ENCODE peak calls at places on chromosomes 3 and 15, in eight cellular contexts. E is left ventricle myocardium inferior, B is Calu3, R is lower lobe of right lung, L is omental fat pad, W is cardiac muscle cell, P is progenitor cell of endocrine pancreas, I is fibroblast of lung. D is an unnamed sample.

GRCh38 chr3:42651248-42652091 is 2.0 kb upstream of the ZBTB47 start:
- DNase-seq in W (peak; percentile 58), P (no peak), R (no peak), L (no peak), B (no peak), I (peak; percentile 57), E (no peak), D (no peak)

GRCh38 chr3:171345112-171345843 is 114.9 kb downstream of the TNIK start:
- DNase-seq in E (no peak), I (no peak), B (no peak), P (no peak), W (no peak), L (no peak), R (no peak), D (no peak)

GRCh38 chr3:48990636-48991421 is 788 bp downstream of the P4HTM start:
- DNase-seq in I (peak; percentile 23), E (no peak), P (no peak), B (peak; percentile 32), W (peak; percentile 25), L (no peak), R (no peak), D (no peak)

GRCh38 chr15:56984681-56985515 is 66.5 kb downstream of the TCF12 start:
- DNase-seq in I (peak; percentile 39), E (no peak), L (no peak), P (no peak), R (no peak), B (no peak), W (peak; percentile 45), D (no peak)

GRCh38 chr15:85810075-85810474 is 15.3 kb upstream of the KLHL25 start:
- DNase-seq in R (no peak), W (no peak), L (no peak), B (no peak), E (no peak), P (no peak), I (no peak), D (peak; percentile 6)

GRCh38 chr15:40344217-40344616 is 3.5 kb upstream of the CCDC9B start:
- DNase-seq in W (peak; percentile 60), R (no peak), P (no peak), I (no peak), B (no peak), L (no peak), E (no peak), D (no peak)

GRCh38 chr15:81155375-81156218 is 21.5 kb downstream of the CFAP161 start:
- DNase-seq in W (peak; percentile 84), L (no peak), E (no peak), B (peak; percentile 33), P (no peak), R (no peak), I (peak; percentile 87), D (no peak)

GRCh38 chr3:194689493-194689901 is 3.8 kb downstream of the FAM43A start:
- DNase-seq in E (peak; percentile 48), B (no peak), I (peak; percentile 92), P (no peak), R (no peak), L (no peak), W (peak; percentile 64), D (no peak)

GRCh38 chr15:67146214-67146613 is 80.8 kb downstream of the SMAD3 start:
- DNase-seq in L (no peak), B (peak; percentile 42), P (no peak), W (peak; percentile 88), R (no peak), I (peak; percentile 82), E (peak; percentile 58), D (no peak)

GRCh38 chr3:99503350-99503749 is 135.0 kb upstream of the COL8A1 start:
- DNase-seq in I (peak; percentile 43), R (no peak), B (no peak), P (no peak), E (no peak), W (peak; percentile 58), L (no peak), D (no peak)

GRCh38 chr3:183073839-183074615 is 25.3 kb downstream of the MCCC1 start:
- DNase-seq in B (no peak), I (no peak), P (no peak), E (no peak), L (no peak), W (peak; percentile 34), R (no peak), D (no peak)

GRCh38 chr3:78726545-78726944 is 1041.3 kb downstream of the ROBO1 start:
- DNase-seq in L (no peak), E (no peak), W (no peak), B (no peak), I (no peak), P (no peak), R (no peak), D (no peak)

GRCh38 chr3:184537885-184538599 is 23.5 kb upstream of the EPHB3 start:
- DNase-seq in B (no peak), E (no peak), R (no peak), P (no peak), I (no peak), L (no peak), W (no peak), D (no peak)

GRCh38 chr3:157417247-157417646 is 19.4 kb upstream of the PTX3 start:
- DNase-seq in P (no peak), R (no peak), L (no peak), E (no peak), I (no peak), B (no peak), W (peak; percentile 37), D (no peak)

GRCh38 chr3:12585181-12585580 is 28.3 kb downstream of the MKRN2 start:
- DNase-seq in W (no peak), R (no peak), P (no peak), B (no peak), L (no peak), I (no peak), E (no peak), D (no peak)

GRCh38 chr3:120743556-120744195 is 1.1 kb downstream of the GTF2E1 start:
- DNase-seq in I (no peak), B (no peak), P (no peak), E (no peak), R (no peak), L (no peak), W (peak; percentile 10), D (no peak)

GRCh38 chr3:62833538-62833937 is 41.7 kb downstream of the CADPS start:
- DNase-seq in L (no peak), E (no peak), R (no peak), B (no peak), W (no peak), I (no peak), P (no peak), D (no peak)
- TF ChIP-seq CTCF in L (no peak), E (peak; percentile 49), R (no peak), B (peak; percentile 12), W (peak; percentile 6), I (peak; percentile 42), P (peak; percentile 47), D (no peak)

GRCh38 chr15:51288143-51289065 is 50.0 kb downstream of the CYP19A1 start:
- DNase-seq in I (peak; percentile 64), E (no peak), R (no peak), W (peak; percentile 51), B (no peak), P (no peak), L (no peak), D (no peak)

GRCh38 chr15:51289290-51289689 is 49.1 kb downstream of the CYP19A1 start:
- DNase-seq in R (no peak), P (no peak), E (no peak), W (no peak), I (no peak), B (no peak), L (no peak), D (no peak)

GRCh38 chr15:51284871-51285270 is 53.5 kb downstream of the CYP19A1 start:
- DNase-seq in L (no peak), R (no peak), B (no peak), W (no peak), E (no peak), I (no peak), P (no peak), D (no peak)

GRCh38 chr15:51283026-51283425 is 55.4 kb downstream of the CYP19A1 start:
- DNase-seq in P (no peak), B (no peak), E (no peak), L (no peak), R (no peak), W (no peak), I (no peak), D (no peak)

DNA sequence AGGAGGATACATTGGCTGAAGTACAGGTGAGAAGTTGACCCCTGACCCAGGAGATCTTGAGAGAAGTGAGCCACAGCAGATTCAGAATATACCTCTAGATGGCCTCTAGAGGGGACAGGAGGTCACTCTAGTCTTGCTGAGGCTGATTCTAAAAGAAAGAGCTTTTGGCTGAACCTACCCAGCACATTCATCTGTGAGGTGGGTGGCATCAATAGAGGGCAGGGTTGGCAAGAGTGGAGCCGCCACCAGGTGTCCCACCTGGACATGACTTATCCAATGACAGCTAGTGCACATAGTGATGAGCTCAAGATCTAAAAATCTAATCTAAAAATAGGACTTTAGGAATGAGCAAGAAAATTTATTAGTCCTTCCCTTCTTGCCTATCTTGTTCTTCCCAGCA is 51.6 kb downstream of the CYP19A1 start:
- DNase-seq in L (no peak), E (no peak), P (no peak), I (no peak), W (no peak), R (no peak), B (peak; percentile 23), D (no peak)
- TF ChIP-seq CTCF in L (no peak), E (peak; percentile 52), P (peak; percentile 12), I (no peak), W (no peak), R (peak; percentile 20), B (no peak), D (no peak)

DNA sequence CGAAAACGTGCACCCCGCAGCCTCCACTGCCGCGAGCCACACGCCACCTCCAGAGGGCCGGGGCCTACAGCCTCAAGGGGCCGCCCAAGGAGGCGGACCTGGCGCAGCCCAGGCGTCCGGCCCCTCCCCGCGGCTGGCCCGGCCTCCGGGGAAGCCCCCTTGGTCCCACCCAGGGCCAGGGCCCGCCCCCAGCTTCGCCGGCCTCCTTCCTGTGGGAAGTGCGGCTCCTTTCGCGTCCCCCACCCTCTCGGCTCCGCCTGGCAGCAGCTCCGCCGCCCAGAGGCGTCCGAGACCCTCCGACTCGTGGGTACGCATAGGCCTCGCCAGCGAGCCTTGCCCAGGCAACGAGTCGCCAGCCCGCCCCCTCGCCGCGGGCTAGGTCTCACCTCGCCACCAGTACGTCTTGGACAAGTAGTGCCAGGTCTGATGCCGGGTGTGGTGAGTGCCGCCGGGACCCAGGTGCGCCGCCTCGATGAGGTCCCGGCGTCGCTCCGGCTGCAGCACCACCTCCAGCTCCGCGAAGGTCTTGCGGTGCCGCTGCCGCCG is 640 bp downstream of the ZBTB11 start:
- DNase-seq in B (peak; percentile 98), I (peak; percentile 95), W (peak; percentile 98), R (peak; percentile 96), P (peak; percentile 93), L (peak; percentile 61), E (peak; percentile 95), D (no peak)
- TF ChIP-seq CTCF in B (no peak), I (no peak), W (no peak), R (peak; percentile 8), P (peak; percentile 13), L (no peak), E (peak; percentile 26), D (no peak)

GRCh38 chr3:55042591-55042990 is 114.7 kb upstream of the LRTM1 start:
- DNase-seq in E (no peak), L (no peak), W (peak; percentile 27), B (no peak), P (no peak), I (peak; percentile 12), R (no peak), D (no peak)
- TF ChIP-seq CTCF in E (no peak), L (no peak), W (no peak), B (no peak), P (no peak), I (no peak), R (no peak), D (no peak)

D was measured in CD14-positive monocyte.